ENCODE peak calls at places on chromosome 1, in seven cellular contexts. V is tibial artery, F is left ventricle myocardium inferior, N is suprapubic skin, J is ovary, C is keratinocyte, U is breast epithelium. S is an unnamed sample.
A peak's percentile ranks its signal among the peaks of the same experiment; 100 is the strongest.

GRCh38 chr1:180027949-180028445 is 73.4 kb downstream of the CEP350 start:
- DNase-seq in V (no peak), F (no peak), N (no peak), J (no peak), C (no peak), U (no peak), S (no peak)

GRCh38 chr1:99691175-99691574 is 45.3 kb downstream of the PALMD start:
- DNase-seq in V (no peak), F (no peak), N (no peak), J (no peak), C (no peak), U (no peak), S (no peak)

GRCh38 chr1:210360852-210361477 is 32.3 kb downstream of the HHAT start:
- DNase-seq in V (no peak), F (no peak), N (no peak), J (no peak), C (no peak), U (no peak), S (no peak)

GRCh38 chr1:100735244-100735643 is 15.7 kb downstream of the VCAM1 start:
- DNase-seq in V (no peak), F (no peak), N (no peak), J (no peak), C (no peak), U (no peak), S (no peak)

GRCh38 chr1:245995474-245995873 is 511.6 kb downstream of the SMYD3 start:
- DNase-seq in V (no peak), F (no peak), N (no peak), J (no peak), C (no peak), U (no peak), S (no peak)

GRCh38 chr1:109482796-109483638 is 688 bp upstream of the ATXN7L2 start:
- DNase-seq in V (no peak), F (no peak), N (no peak), J (peak; percentile 73), C (no peak), U (no peak), S (peak; percentile 70)

GRCh38 chr1:11790880-11791715 is 14.7 kb downstream of the MTHFR start:
- DNase-seq in V (peak; percentile 97), F (peak; percentile 92), N (peak; percentile 91), J (peak; percentile 93), C (no peak), U (peak; percentile 85), S (peak; percentile 88)

GRCh38 chr1:53732912-53733317 is 6.0 kb downstream of the GLIS1 start:
- DNase-seq in V (no peak), F (no peak), N (no peak), J (no peak), C (no peak), U (no peak), S (no peak)

GRCh38 chr1:46043491-46044017 is 88.9 kb downstream of the PIK3R3 start:
- DNase-seq in V (no peak), F (no peak), N (no peak), J (no peak), C (no peak), U (no peak), S (no peak)

GRCh38 chr1:61743716-61744620 is 1.7 kb downstream of the PATJ start:
- DNase-seq in V (no peak), F (no peak), N (no peak), J (no peak), C (no peak), U (no peak), S (no peak)

GRCh38 chr1:175118375-175118774 is 50.7 kb downstream of the TNN start:
- DNase-seq in V (no peak), F (no peak), N (no peak), J (no peak), C (no peak), U (no peak), S (no peak)

GRCh38 chr1:155858805-155859233 is 548 bp upstream of the SYT11 start:
- DNase-seq in V (peak; percentile 24), F (peak; percentile 15), N (no peak), J (peak; percentile 47), C (no peak), U (no peak), S (no peak)

GRCh38 chr1:67773462-67773861 is 59.8 kb downstream of the GNG12 start:
- DNase-seq in V (no peak), F (no peak), N (no peak), J (no peak), C (no peak), U (no peak), S (no peak)

DNA sequence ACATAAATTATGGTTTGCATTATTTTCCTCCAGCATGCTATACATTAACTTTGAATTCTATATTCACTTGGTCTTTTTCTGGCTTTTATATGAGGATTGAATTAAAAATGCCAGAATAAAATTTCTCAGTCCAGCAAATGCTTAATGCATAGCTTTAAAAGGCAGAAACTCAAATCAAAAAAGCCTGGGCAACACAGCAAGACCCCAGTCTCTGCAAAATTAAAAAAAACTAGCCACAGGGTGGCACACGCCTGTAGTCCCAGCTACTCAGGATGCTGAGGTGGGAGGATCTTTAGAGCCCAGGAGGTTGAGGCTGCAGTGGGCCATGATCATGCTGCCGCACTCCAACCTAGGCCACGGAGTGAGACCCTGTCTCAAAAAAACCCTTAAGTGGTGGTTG is 19.8 kb downstream of the ATP1B1 start:
- DNase-seq in V (no peak), F (no peak), N (no peak), J (no peak), C (no peak), U (no peak), S (no peak)
- H3K4me1 ChIP-seq in V (peaks cover 9% of the 10 kb centered on the region), F (peaks cover 78% of the 10 kb centered on the region), N (no peaks in the 10 kb centered on the region), J (no peaks in the 10 kb centered on the region), C (no peaks in the 10 kb centered on the region), U (no peaks in the 10 kb centered on the region), S (no peaks in the 10 kb centered on the region)

GRCh38 chr1:169103443-169103842 is 3.0 kb upstream of the ATP1B1 start:
- DNase-seq in V (no peak), F (no peak), N (no peak), J (no peak), C (no peak), U (no peak), S (peak; percentile 87)

GRCh38 chr1:169106921-169107672 is 607 bp downstream of the ATP1B1 start:
- DNase-seq in V (no peak), F (peak; percentile 21), N (no peak), J (no peak), C (no peak), U (no peak), S (peak; percentile 75)

GRCh38 chr1:169105087-169105433 is 1.4 kb upstream of the ATP1B1 start:
- DNase-seq in V (no peak), F (no peak), N (no peak), J (peak; percentile 40), C (no peak), U (no peak), S (no peak)

GRCh38 chr1:169106095-169106920 is at the start of gene ATP1B1:
- DNase-seq in V (peak; percentile 75), F (peak; percentile 86), N (peak; percentile 87), J (peak; percentile 93), C (no peak), U (peak; percentile 89), S (peak; percentile 96)

DNA sequence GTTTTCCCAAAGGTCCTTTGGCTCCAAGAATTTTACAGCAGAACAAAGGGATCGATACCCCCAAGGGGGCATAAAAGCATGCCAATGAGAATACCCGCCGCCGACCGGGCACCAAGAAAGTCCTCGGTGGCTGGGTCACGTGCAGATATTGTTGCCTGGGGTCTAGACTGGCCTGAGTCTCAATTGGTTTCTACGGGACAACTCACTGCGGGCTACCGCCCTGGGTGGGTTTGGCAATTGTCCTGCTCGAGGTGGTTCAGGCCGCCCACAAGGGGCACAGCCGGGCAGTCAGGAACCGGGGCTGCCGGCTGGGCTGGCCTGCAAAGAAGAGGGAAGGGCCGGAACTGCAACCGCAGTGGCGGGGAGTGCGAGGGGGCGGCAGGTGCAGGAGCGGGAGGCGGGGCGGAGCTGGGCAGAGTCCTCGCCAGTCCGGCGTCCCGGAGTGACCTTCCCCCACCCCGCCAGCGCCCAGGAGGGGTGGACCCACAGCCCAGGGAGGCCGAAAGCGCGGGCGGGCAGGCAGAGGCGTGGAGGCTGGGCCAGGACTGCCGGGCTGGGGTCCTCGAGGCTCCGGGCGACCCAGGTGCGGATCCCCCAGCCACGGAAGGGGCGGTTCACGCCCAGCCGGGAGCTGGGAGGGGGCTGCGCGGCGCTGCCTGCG is 926 bp upstream of the ATP1B1 start:
- DNase-seq in V (peak; percentile 50), F (peak; percentile 81), N (peak; percentile 87), J (peak; percentile 84), C (no peak), U (peak; percentile 84), S (peak; percentile 97)
- H3K27ac ChIP-seq in V (peak overlapping the region; percentile 67), F (peak overlapping the region; percentile 97), N (peak overlapping the region; percentile 91), J (peak overlapping the region; percentile 88), C (no peak overlapping the region), U (peak overlapping the region; percentile 90), S (peak overlapping the region; percentile 79)

DNA sequence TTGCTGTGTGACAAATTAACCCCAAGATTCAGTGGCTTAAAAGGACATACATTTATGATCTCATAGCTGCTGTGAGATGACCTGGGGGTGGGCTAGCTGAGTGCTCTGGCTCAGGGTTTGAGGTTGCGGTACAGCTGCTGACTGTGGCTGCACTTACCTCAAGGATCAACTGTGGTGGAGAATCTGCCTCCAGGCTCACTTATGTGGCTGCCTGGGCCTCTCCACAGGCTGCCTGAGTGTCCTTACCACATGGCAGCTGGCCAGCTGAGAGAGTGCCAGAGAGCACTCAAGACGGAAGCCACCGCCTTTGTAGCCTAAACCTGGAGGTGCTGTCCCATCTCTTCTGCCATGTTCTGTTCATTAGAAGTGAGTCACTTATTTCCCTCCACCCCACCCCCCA is 5.7 kb downstream of the LRRC71 start:
- DNase-seq in V (peak; percentile 51), F (peak; percentile 50), N (no peak), J (no peak), C (peak; percentile 62), U (peak; percentile 76), S (peak; percentile 89)
- TF ChIP-seq CTCF in V (no peak), F (no peak), N (no peak), J (no peak), C (no peak), U (no peak), S (no peak)

GRCh38 chr1:147618771-147619170 is 51.6 kb downstream of the ACP6 start:
- DNase-seq in V (no peak), F (no peak), N (no peak), J (no peak), C (no peak), U (no peak), S (no peak)

GRCh38 chr1:147620543-147620942 is 49.8 kb downstream of the ACP6 start:
- DNase-seq in V (no peak), F (no peak), N (no peak), J (no peak), C (no peak), U (no peak), S (no peak)

GRCh38 chr1:147622731-147623130 is 47.6 kb downstream of the ACP6 start:
- DNase-seq in V (no peak), F (no peak), N (no peak), J (no peak), C (no peak), U (no peak), S (no peak)

GRCh38 chr1:147618077-147618569 is 52.2 kb downstream of the ACP6 start:
- DNase-seq in V (no peak), F (no peak), N (no peak), J (no peak), C (no peak), U (no peak), S (no peak)

DNA sequence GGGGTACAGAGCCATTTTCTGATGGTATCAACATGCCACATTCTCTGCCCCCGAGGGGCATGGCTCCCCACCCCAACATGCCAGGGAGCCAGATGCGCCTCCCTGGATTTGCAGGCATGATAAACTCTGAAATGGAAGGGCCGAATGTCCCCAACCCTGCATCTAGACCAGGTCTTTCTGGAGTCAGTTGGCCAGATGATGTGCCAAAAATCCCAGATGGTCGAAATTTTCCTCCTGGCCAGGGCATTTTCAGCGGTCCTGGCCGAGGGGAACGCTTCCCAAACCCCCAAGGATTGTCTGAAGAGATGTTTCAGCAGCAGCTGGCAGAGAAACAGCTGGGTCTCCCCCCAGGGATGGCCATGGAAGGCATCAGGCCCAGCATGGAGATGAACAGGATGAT is 50.6 kb downstream of the ACP6 start:
- DNase-seq in V (no peak), F (no peak), N (no peak), J (no peak), C (no peak), U (no peak), S (no peak)
- H3K4me1 ChIP-seq in V (no peaks in the 10 kb centered on the region), F (no peaks in the 10 kb centered on the region), N (no peaks in the 10 kb centered on the region), J (no peaks in the 10 kb centered on the region), C (no peaks in the 10 kb centered on the region), U (no peaks in the 10 kb centered on the region), S (no peaks in the 10 kb centered on the region)

S was measured in upper lobe of right lung.